ENCODE peak calls at places on chromosomes 3 and 15, in seven cellular contexts. I, Q, B, C, J, D and S are unnamed samples.

GRCh38 chr15:38520035-38520434 is 44.6 kb downstream of the RASGRP1 start:
- DNase-seq in J (no peak), B (no peak), Q (no peak), D (no peak), I (no peak), C (no peak), S (no peak)

GRCh38 chr3:67018105-67018788 is 20.1 kb downstream of the KBTBD8 start:
- DNase-seq in I (no peak), C (no peak), J (no peak), B (no peak), Q (no peak), D (peak), S (no peak)

GRCh38 chr3:142077859-142078500 is 71.4 kb downstream of the TFDP2 start:
- DNase-seq in I (no peak), J (no peak), C (no peak), B (no peak), D (no peak), Q (no peak), S (no peak)

GRCh38 chr15:91520848-91521247 is 332.7 kb upstream of the SLCO3A1 start:
- DNase-seq in I (no peak), C (no peak), Q (peak), D (no peak), B (no peak), J (no peak), S (no peak)

GRCh38 chr3:156751461-156752025 is 74.6 kb upstream of the LEKR1 start:
- DNase-seq in B (no peak), Q (peak), D (peak), J (peak), I (no peak), C (no peak), S (no peak)

GRCh38 chr15:98939311-98940080 is 68.1 kb downstream of the PGPEP1L start:
- DNase-seq in Q (no peak), D (no peak), I (no peak), J (no peak), B (no peak), C (no peak), S (peak)

GRCh38 chr3:31009881-31010280 is 115.4 kb upstream of the GADL1 start:
- DNase-seq in D (no peak), J (no peak), Q (no peak), B (no peak), I (no peak), C (peak), S (no peak)

GRCh38 chr3:114380233-114380645 is 86.4 kb downstream of the TIGIT start:
- DNase-seq in I (no peak), B (no peak), J (peak), C (no peak), Q (peak), D (peak), S (no peak)

GRCh38 chr3:81723732-81724313 is 37.6 kb downstream of the GBE1 start:
- DNase-seq in I (no peak), D (peak), J (peak), B (no peak), Q (peak), C (peak), S (no peak)

GRCh38 chr3:170429050-170429449 is 10.4 kb downstream of the CLDN11 start:
- DNase-seq in C (no peak), Q (no peak), J (peak), D (no peak), I (no peak), B (peak), S (no peak)

GRCh38 chr15:80695099-80695910 is at the start of gene ABHD17C:
- DNase-seq in J (peak), B (no peak), Q (peak), C (peak), D (peak), I (peak), S (peak)

GRCh38 chr3:67076607-67077006 is 78.5 kb downstream of the KBTBD8 start:
- DNase-seq in J (no peak), Q (no peak), D (no peak), I (no peak), C (peak), B (no peak), S (no peak)